ENCODE peak calls at places on chromosome 18, in four cellular contexts. U is lung, F is stomach, C is suprapubic skin. V is an unnamed sample.

GRCh38 chr18:42706618-42707017 is 408.9 kb downstream of the RIT2 start:
- DNase-seq in F (no peak), U (no peak), C (peak; percentile 59), V (peak; percentile 52)

GRCh38 chr18:39527465-39527864 is 1961.9 kb upstream of the CELF4 start:
- DNase-seq in C (no peak), U (no peak), F (no peak), V (no peak)

GRCh38 chr18:8084160-8084559 is 517.0 kb downstream of the PTPRM start:
- DNase-seq in F (no peak), C (no peak), U (no peak), V (no peak)

GRCh38 chr18:3623769-3624545 is 174.0 kb downstream of the TGIF1 start:
- DNase-seq in U (peak; percentile 74), F (peak; percentile 73), C (peak; percentile 91), V (peak; percentile 88)

GRCh38 chr18:36899289-36899688 is 70.4 kb downstream of the KIAA1328 start:
- DNase-seq in F (no peak), C (no peak), U (no peak), V (no peak)

GRCh38 chr18:56286775-56287174 is 351.6 kb downstream of the TXNL1 start:
- DNase-seq in F (no peak), C (no peak), U (no peak), V (no peak)

GRCh38 chr18:80249217-80250093 is 2.1 kb upstream of the PARD6G start:
- DNase-seq in C (no peak), F (no peak), U (peak; percentile 27), V (no peak)

GRCh38 chr18:12393998-12394397 is 13.7 kb upstream of the PRELID3A start:
- DNase-seq in U (no peak), F (no peak), C (no peak), V (no peak)

GRCh38 chr18:69596345-69596744 is 195.7 kb downstream of the DOK6 start:
- DNase-seq in F (no peak), C (no peak), U (no peak), V (no peak)

GRCh38 chr18:25465152-25465790 is 113.3 kb upstream of the ZNF521 start:
- DNase-seq in C (no peak), U (no peak), F (no peak), V (no peak)

DNA sequence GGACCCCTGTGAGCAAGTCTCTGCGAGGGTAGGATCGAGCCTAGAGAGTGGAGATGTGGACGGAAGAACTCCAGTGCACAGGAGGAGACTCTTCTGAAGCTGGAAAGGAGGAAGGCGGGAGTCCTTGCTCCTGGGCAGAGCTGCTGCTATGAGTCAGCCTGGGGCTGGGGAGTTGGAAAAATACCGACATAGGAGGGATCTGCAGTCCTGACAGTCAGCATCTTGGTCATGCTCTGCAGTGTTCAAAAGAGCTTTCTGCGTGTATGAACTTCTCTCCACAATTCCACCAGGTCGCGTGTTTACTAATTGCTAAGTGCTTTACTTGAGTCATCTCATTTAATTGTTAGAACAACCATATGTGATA is 233.9 kb downstream of the LDLRAD4 start:
- DNase-seq in F (peak; percentile 10), C (peak; percentile 66), U (no peak), V (no peak)
- H3K4me1 ChIP-seq in F (peaks cover 38% of the 10 kb centered on the region), C (peaks cover 22% of the 10 kb centered on the region), U (peaks cover 22% of the 10 kb centered on the region), V (no peaks in the 10 kb centered on the region)

DNA sequence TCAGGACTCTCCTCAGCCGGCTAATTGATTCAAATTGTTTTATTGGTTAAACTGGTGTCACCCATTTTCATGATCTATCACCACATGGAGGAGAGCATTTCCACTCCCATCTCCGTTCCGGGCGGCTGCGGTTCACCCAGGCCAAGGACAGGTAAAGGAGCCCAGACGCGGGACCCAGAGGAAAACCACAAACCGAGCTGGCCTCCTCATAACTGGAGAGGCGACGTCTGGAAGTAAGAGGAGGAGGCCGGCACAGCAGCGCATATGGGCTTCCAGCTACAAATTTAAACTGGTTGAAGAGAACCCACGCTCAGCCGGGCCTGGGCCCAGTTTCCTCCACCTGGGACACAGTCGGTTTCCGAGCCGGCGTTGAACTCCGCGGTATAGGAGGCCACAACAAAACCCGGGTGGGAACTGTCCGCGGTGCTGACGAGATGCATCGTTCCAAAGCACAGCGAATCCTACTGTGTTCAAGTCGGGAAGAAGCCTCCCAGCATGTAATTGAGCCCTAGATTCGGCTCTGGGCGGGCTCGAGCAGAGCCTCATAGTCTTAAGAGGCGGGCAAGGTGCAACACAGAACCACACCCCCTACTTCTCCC is 3.0 kb upstream of the SKOR2 start:
- DNase-seq in C (no peak), F (no peak), U (peak; percentile 41), V (no peak)
- H3K4me1 ChIP-seq in C (peaks cover 6% of the 10 kb centered on the region), F (peaks cover 7% of the 10 kb centered on the region), U (peaks cover 3% of the 10 kb centered on the region), V (no peaks in the 10 kb centered on the region)

GRCh38 chr18:63155910-63156773 is 163.4 kb downstream of the BCL2 start:
- DNase-seq in C (no peak), F (no peak), U (no peak), V (no peak)
- H3K4me1 ChIP-seq in C (peaks cover 51% of the 10 kb centered on the region), F (peaks cover 22% of the 10 kb centered on the region), U (peaks cover 8% of the 10 kb centered on the region), V (peaks cover 22% of the 10 kb centered on the region)

DNA sequence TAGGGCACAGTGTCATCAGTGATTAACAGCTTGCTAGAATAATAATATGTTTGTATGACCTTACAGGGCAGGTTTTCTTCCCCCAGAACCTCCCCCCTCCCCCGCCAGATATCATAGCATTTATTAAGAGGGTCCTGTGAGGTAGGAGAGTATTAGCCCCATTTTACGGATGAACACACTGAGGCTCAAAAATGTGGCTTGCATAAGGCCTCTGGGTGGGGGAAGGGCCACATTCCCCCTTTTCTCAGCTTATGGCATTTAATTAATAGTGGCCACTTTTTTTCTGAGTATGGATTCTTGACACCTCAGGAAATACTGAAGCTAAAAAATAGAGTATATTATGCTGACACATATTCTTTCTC is 2.9 kb downstream of the CTIF start:
- DNase-seq in C (no peak), U (no peak), F (no peak), V (no peak)
- H3K4me1 ChIP-seq in C (peaks cover 48% of the 10 kb centered on the region), U (peaks cover 21% of the 10 kb centered on the region), F (peaks cover 63% of the 10 kb centered on the region), V (peaks cover 2% of the 10 kb centered on the region)

GRCh38 chr18:60894254-60894945 is 438.8 kb upstream of the CDH20 start:
- DNase-seq in U (no peak), F (no peak), C (no peak), V (no peak)

GRCh38 chr18:60893331-60894114 is 439.7 kb upstream of the CDH20 start:
- DNase-seq in F (no peak), C (no peak), U (no peak), V (no peak)

GRCh38 chr18:60892855-60893254 is 440.4 kb upstream of the CDH20 start:
- DNase-seq in U (peak; percentile 37), C (no peak), F (peak; percentile 37), V (no peak)

GRCh38 chr18:60892441-60892840 is 440.8 kb upstream of the CDH20 start:
- DNase-seq in C (no peak), U (no peak), F (no peak), V (no peak)

GRCh38 chr18:60891936-60892335 is 441.3 kb upstream of the CDH20 start:
- DNase-seq in F (no peak), U (no peak), C (no peak), V (no peak)
- H3K4me1 ChIP-seq in F (no peaks in the 10 kb centered on the region), U (no peaks in the 10 kb centered on the region), C (peaks cover 16% of the 10 kb centered on the region), V (no peaks in the 10 kb centered on the region)

V was measured in breast epithelium.